ENCODE peak calls at places on chromosomes 3 and 15, in six cellular contexts. One of them, this sample, is unnamed.

GRCh38 chr3:193375614-193376013 is 2.9 kb downstream of the ATP13A5 start:
- DNase-seq in left lobe of liver: no peak
- DNase-seq in cardiac fibroblast: no peak
- DNase-seq in EH: no peak
- DNase-seq in heart right ventricle: no peak
- DNase-seq in transverse colon: no peak
- DNase-seq in this sample: no peak

GRCh38 chr3:152079980-152080379 is 188.7 kb upstream of the MBNL1 start:
- DNase-seq in left lobe of liver: no peak
- DNase-seq in cardiac fibroblast: no peak
- DNase-seq in EH: no peak
- DNase-seq in heart right ventricle: no peak
- DNase-seq in transverse colon: no peak
- DNase-seq in this sample: no peak

GRCh38 chr15:52783191-52783829 is 6.8 kb downstream of the ONECUT1 start:
- DNase-seq in left lobe of liver: no peak
- DNase-seq in cardiac fibroblast: no peak
- DNase-seq in EH: peak; percentile 18
- DNase-seq in heart right ventricle: no peak
- DNase-seq in transverse colon: no peak
- DNase-seq in this sample: no peak

GRCh38 chr3:46127503-46127902 is 80.6 kb downstream of the CCR1 start:
- DNase-seq in left lobe of liver: no peak
- DNase-seq in cardiac fibroblast: peak; percentile 93
- DNase-seq in EH: peak; percentile 92
- DNase-seq in heart right ventricle: no peak
- DNase-seq in transverse colon: no peak
- DNase-seq in this sample: peak; percentile 93

GRCh38 chr3:88057650-88058321 is 1.0 kb downstream of the CGGBP1 start:
- DNase-seq in left lobe of liver: no peak
- DNase-seq in cardiac fibroblast: peak; percentile 49
- DNase-seq in EH: peak; percentile 36
- DNase-seq in heart right ventricle: peak; percentile 8
- DNase-seq in transverse colon: no peak
- DNase-seq in this sample: peak; percentile 29

GRCh38 chr15:62094398-62094797 is 27.6 kb downstream of the C2CD4A start:
- DNase-seq in left lobe of liver: no peak
- DNase-seq in cardiac fibroblast: no peak
- DNase-seq in EH: no peak
- DNase-seq in heart right ventricle: no peak
- DNase-seq in transverse colon: no peak
- DNase-seq in this sample: no peak

GRCh38 chr3:10783360-10784346 is 32.4 kb upstream of the SLC6A11 start:
- DNase-seq in left lobe of liver: no peak
- DNase-seq in cardiac fibroblast: peak; percentile 48
- DNase-seq in EH: peak; percentile 30
- DNase-seq in heart right ventricle: no peak
- DNase-seq in transverse colon: no peak
- DNase-seq in this sample: peak; percentile 25

GRCh38 chr15:44286814-44287555 is 1.5 kb upstream of the GOLM2 start:
- DNase-seq in left lobe of liver: no peak
- DNase-seq in cardiac fibroblast: peak; percentile 13
- DNase-seq in EH: no peak
- DNase-seq in heart right ventricle: no peak
- DNase-seq in transverse colon: no peak
- DNase-seq in this sample: peak; percentile 13

GRCh38 chr3:29679967-29680366 is 399.1 kb downstream of the RBMS3 start:
- DNase-seq in left lobe of liver: no peak
- DNase-seq in cardiac fibroblast: no peak
- DNase-seq in EH: no peak
- DNase-seq in heart right ventricle: no peak
- DNase-seq in transverse colon: no peak
- DNase-seq in this sample: no peak

GRCh38 chr15:27955087-27955486 is 144.0 kb downstream of the OCA2 start:
- DNase-seq in left lobe of liver: no peak
- DNase-seq in cardiac fibroblast: no peak
- DNase-seq in EH: no peak
- DNase-seq in heart right ventricle: no peak
- DNase-seq in transverse colon: no peak
- DNase-seq in this sample: no peak

GRCh38 chr3:125395091-125395490 is 20.0 kb upstream of the ZNF148 start:
- DNase-seq in left lobe of liver: no peak
- DNase-seq in cardiac fibroblast: no peak
- DNase-seq in EH: no peak
- DNase-seq in heart right ventricle: no peak
- DNase-seq in transverse colon: no peak
- DNase-seq in this sample: no peak

GRCh38 chr15:88624156-88624970 is 3.2 kb downstream of the AEN start:
- DNase-seq in left lobe of liver: no peak
- DNase-seq in cardiac fibroblast: peak; percentile 52
- DNase-seq in EH: peak; percentile 50
- DNase-seq in heart right ventricle: peak; percentile 42
- DNase-seq in transverse colon: no peak
- DNase-seq in this sample: no peak

GRCh38 chr3:96959902-96960596 is 145.7 kb downstream of the EPHA6 start:
- DNase-seq in left lobe of liver: no peak
- DNase-seq in cardiac fibroblast: peak; percentile 28
- DNase-seq in EH: no peak
- DNase-seq in heart right ventricle: no peak
- DNase-seq in transverse colon: no peak
- DNase-seq in this sample: no peak

GRCh38 chr3:190728574-190729246 is 133.8 kb downstream of the GMNC start:
- DNase-seq in left lobe of liver: no peak
- DNase-seq in cardiac fibroblast: peak; percentile 33
- DNase-seq in EH: no peak
- DNase-seq in heart right ventricle: no peak
- DNase-seq in transverse colon: no peak
- DNase-seq in this sample: peak; percentile 34

GRCh38 chr3:30183421-30183820 is 423.0 kb upstream of the TGFBR2 start:
- DNase-seq in left lobe of liver: no peak
- DNase-seq in cardiac fibroblast: no peak
- DNase-seq in EH: peak; percentile 5
- DNase-seq in heart right ventricle: no peak
- DNase-seq in transverse colon: no peak
- DNase-seq in this sample: no peak

GRCh38 chr3:12865271-12865670 is 23.9 kb upstream of the RPL32 start:
- DNase-seq in left lobe of liver: no peak
- DNase-seq in cardiac fibroblast: no peak
- DNase-seq in EH: no peak
- DNase-seq in heart right ventricle: no peak
- DNase-seq in transverse colon: no peak
- DNase-seq in this sample: no peak

GRCh38 chr3:193960485-193961172 is 175.3 kb upstream of the HES1 start:
- DNase-seq in left lobe of liver: no peak
- DNase-seq in cardiac fibroblast: no peak
- DNase-seq in EH: no peak
- DNase-seq in heart right ventricle: peak; percentile 34
- DNase-seq in transverse colon: peak; percentile 77
- DNase-seq in this sample: no peak

GRCh38 chr3:42655980-42656679 is 2.6 kb downstream of the ZBTB47 start:
- DNase-seq in left lobe of liver: no peak
- DNase-seq in cardiac fibroblast: peak; percentile 64
- DNase-seq in EH: peak; percentile 62
- DNase-seq in heart right ventricle: no peak
- DNase-seq in transverse colon: no peak
- DNase-seq in this sample: peak; percentile 48

GRCh38 chr15:65212097-65212496 is 824 bp upstream of the CILP start:
- DNase-seq in left lobe of liver: no peak
- DNase-seq in cardiac fibroblast: no peak
- DNase-seq in EH: no peak
- DNase-seq in heart right ventricle: no peak
- DNase-seq in transverse colon: no peak
- DNase-seq in this sample: peak; percentile 11

GRCh38 chr3:174330303-174330702 is 528.8 kb upstream of the NAALADL2 start:
- DNase-seq in left lobe of liver: no peak
- DNase-seq in cardiac fibroblast: peak; percentile 74
- DNase-seq in EH: peak; percentile 98
- DNase-seq in heart right ventricle: no peak
- DNase-seq in transverse colon: no peak
- DNase-seq in this sample: peak; percentile 82

This sample was measured in HCEC 1CT.